ENCODE peak calls at places on chromosomes 6 and 20, in four cellular contexts. One of them, this sample, is unnamed.

GRCh38 chr6:106223300-106223930 is 102.1 kb downstream of the ATG5 start:
- DNase-seq in activated T-helper 1 cell treated with anti-CD3 and anti-CD28 coated beads, Interleukin-2, amount 50 U/mL, for 16 hours: peak
- DNase-seq in stimulated activated CD4-positive, alpha-beta T cell treated with anti-CD3 and anti-CD28 coated beads, Interleukin-15, amount 100 ng/mL, for 1 hour: peak
- DNase-seq in AG08395: peak
- DNase-seq in this sample: peak

GRCh38 chr6:169964440-169965212 is 213.2 kb downstream of the ERMARD start:
- DNase-seq in activated T-helper 1 cell treated with anti-CD3 and anti-CD28 coated beads, Interleukin-2, amount 50 U/mL, for 16 hours: no peak
- DNase-seq in AG08395: no peak
- DNase-seq in stimulated activated CD4-positive, alpha-beta T cell treated with anti-CD3 and anti-CD28 coated beads, Interleukin-15, amount 100 ng/mL, for 1 hour: no peak
- DNase-seq in this sample: no peak

GRCh38 chr20:40997116-40997515 is 31.5 kb upstream of the TOP1 start:
- DNase-seq in activated T-helper 1 cell treated with anti-CD3 and anti-CD28 coated beads, Interleukin-2, amount 50 U/mL, for 16 hours: no peak
- DNase-seq in AG08395: no peak
- DNase-seq in stimulated activated CD4-positive, alpha-beta T cell treated with anti-CD3 and anti-CD28 coated beads, Interleukin-15, amount 100 ng/mL, for 1 hour: no peak
- DNase-seq in this sample: no peak

GRCh38 chr20:40956503-40956902 is 72.1 kb upstream of the TOP1 start:
- DNase-seq in activated T-helper 1 cell treated with anti-CD3 and anti-CD28 coated beads, Interleukin-2, amount 50 U/mL, for 16 hours: no peak
- DNase-seq in stimulated activated CD4-positive, alpha-beta T cell treated with anti-CD3 and anti-CD28 coated beads, Interleukin-15, amount 100 ng/mL, for 1 hour: no peak
- DNase-seq in AG08395: no peak
- DNase-seq in this sample: no peak

GRCh38 chr20:37522258-37523011 is 1.4 kb downstream of the NNAT start:
- DNase-seq in stimulated activated CD4-positive, alpha-beta T cell treated with anti-CD3 and anti-CD28 coated beads, Interleukin-15, amount 100 ng/mL, for 1 hour: no peak
- DNase-seq in activated T-helper 1 cell treated with anti-CD3 and anti-CD28 coated beads, Interleukin-2, amount 50 U/mL, for 16 hours: no peak
- DNase-seq in AG08395: no peak
- DNase-seq in this sample: peak

GRCh38 chr6:88870728-88871330 is 92.6 kb downstream of the RNGTT start:
- DNase-seq in AG08395: peak
- DNase-seq in activated T-helper 1 cell treated with anti-CD3 and anti-CD28 coated beads, Interleukin-2, amount 50 U/mL, for 16 hours: no peak
- DNase-seq in stimulated activated CD4-positive, alpha-beta T cell treated with anti-CD3 and anti-CD28 coated beads, Interleukin-15, amount 100 ng/mL, for 1 hour: no peak
- DNase-seq in this sample: peak

GRCh38 chr6:38750968-38751615 is 36.0 kb downstream of the DNAH8 start:
- DNase-seq in stimulated activated CD4-positive, alpha-beta T cell treated with anti-CD3 and anti-CD28 coated beads, Interleukin-15, amount 100 ng/mL, for 1 hour: no peak
- DNase-seq in activated T-helper 1 cell treated with anti-CD3 and anti-CD28 coated beads, Interleukin-2, amount 50 U/mL, for 16 hours: no peak
- DNase-seq in AG08395: no peak
- DNase-seq in this sample: no peak

GRCh38 chr6:148508401-148509151 is 165.9 kb downstream of the SASH1 start:
- DNase-seq in stimulated activated CD4-positive, alpha-beta T cell treated with anti-CD3 and anti-CD28 coated beads, Interleukin-15, amount 100 ng/mL, for 1 hour: no peak
- DNase-seq in AG08395: peak
- DNase-seq in activated T-helper 1 cell treated with anti-CD3 and anti-CD28 coated beads, Interleukin-2, amount 50 U/mL, for 16 hours: no peak
- DNase-seq in this sample: no peak

GRCh38 chr6:37871616-37872384 is 52.3 kb downstream of the ZFAND3 start:
- DNase-seq in AG08395: no peak
- DNase-seq in stimulated activated CD4-positive, alpha-beta T cell treated with anti-CD3 and anti-CD28 coated beads, Interleukin-15, amount 100 ng/mL, for 1 hour: no peak
- DNase-seq in activated T-helper 1 cell treated with anti-CD3 and anti-CD28 coated beads, Interleukin-2, amount 50 U/mL, for 16 hours: no peak
- DNase-seq in this sample: no peak

GRCh38 chr6:102216232-102216631 is 822.7 kb downstream of the GRIK2 start:
- DNase-seq in activated T-helper 1 cell treated with anti-CD3 and anti-CD28 coated beads, Interleukin-2, amount 50 U/mL, for 16 hours: no peak
- DNase-seq in AG08395: no peak
- DNase-seq in stimulated activated CD4-positive, alpha-beta T cell treated with anti-CD3 and anti-CD28 coated beads, Interleukin-15, amount 100 ng/mL, for 1 hour: no peak
- DNase-seq in this sample: no peak

GRCh38 chr20:64101731-64102621 is 5.4 kb downstream of the NPBWR2 start:
- DNase-seq in activated T-helper 1 cell treated with anti-CD3 and anti-CD28 coated beads, Interleukin-2, amount 50 U/mL, for 16 hours: peak
- DNase-seq in stimulated activated CD4-positive, alpha-beta T cell treated with anti-CD3 and anti-CD28 coated beads, Interleukin-15, amount 100 ng/mL, for 1 hour: peak
- DNase-seq in AG08395: peak
- DNase-seq in this sample: peak

GRCh38 chr6:93677297-93677965 is 258.1 kb upstream of the EPHA7 start:
- DNase-seq in AG08395: no peak
- DNase-seq in activated T-helper 1 cell treated with anti-CD3 and anti-CD28 coated beads, Interleukin-2, amount 50 U/mL, for 16 hours: no peak
- DNase-seq in stimulated activated CD4-positive, alpha-beta T cell treated with anti-CD3 and anti-CD28 coated beads, Interleukin-15, amount 100 ng/mL, for 1 hour: no peak
- DNase-seq in this sample: no peak